ENCODE peak calls at places on chromosomes 5 and 9, in ten cellular contexts. S is heart left ventricle, I is cardiac muscle cell, K is A549, Q is uterus, E is adrenal gland, G is right lobe of liver, D is sigmoid colon, B is K562, P is left ventricle myocardium inferior. U is an unnamed sample.

GRCh38 chr9:134943836-134944235 is 26.1 kb upstream of the FCN1 start:
- DNase-seq in S (no peak), I (no peak), K (no peak), Q (no peak), E (no peak), G (peak; percentile 43), D (no peak), B (no peak), P (no peak), U (no peak)

GRCh38 chr5:99104538-99105132 is 175.8 kb upstream of the CHD1 start:
- DNase-seq in S (no peak), I (peak; percentile 62), K (peak; percentile 31), Q (no peak), E (no peak), G (no peak), D (no peak), B (peak; percentile 25), P (no peak), U (peak; percentile 23)

GRCh38 chr5:2750758-2751464 is 566 bp downstream of the IRX2 start:
- DNase-seq in S (no peak), I (peak; percentile 69), K (no peak), Q (no peak), E (no peak), G (no peak), D (no peak), B (no peak), P (no peak), U (no peak)

GRCh38 chr9:70285246-70285645 is 26.5 kb downstream of the SMC5 start:
- DNase-seq in S (no peak), I (no peak), K (no peak), Q (peak; percentile 30), E (peak; percentile 24), G (no peak), D (no peak), B (no peak), P (no peak), U (no peak)

GRCh38 chr9:107208121-107208520 is 75.0 kb upstream of the RAD23B start:
- DNase-seq in S (no peak), I (no peak), K (no peak), Q (no peak), E (no peak), G (no peak), D (no peak), B (no peak), P (no peak), U (no peak)

GRCh38 chr9:37241340-37241739 is 121.0 kb downstream of the ZCCHC7 start:
- DNase-seq in S (no peak), I (no peak), K (no peak), Q (no peak), E (no peak), G (no peak), D (no peak), B (no peak), P (no peak), U (no peak)

GRCh38 chr5:99449786-99450185 is 521.0 kb upstream of the CHD1 start:
- DNase-seq in S (no peak), I (no peak), K (no peak), Q (no peak), E (no peak), G (no peak), D (no peak), B (no peak), P (no peak), U (no peak)

GRCh38 chr5:92374859-92375258 is 991.7 kb upstream of the ARRDC3 start:
- DNase-seq in S (no peak), I (no peak), K (no peak), Q (no peak), E (no peak), G (peak; percentile 49), D (no peak), B (no peak), P (no peak), U (no peak)

GRCh38 chr5:138096997-138097828 is 13.4 kb downstream of the WNT8A start:
- DNase-seq in S (no peak), I (no peak), K (no peak), Q (no peak), E (no peak), G (no peak), D (no peak), B (no peak), P (no peak), U (no peak)

GRCh38 chr9:126453156-126453963 is 126.7 kb downstream of the MVB12B start:
- DNase-seq in S (no peak), I (no peak), K (no peak), Q (no peak), E (no peak), G (no peak), D (no peak), B (no peak), P (no peak), U (no peak)

GRCh38 chr5:175847503-175847902 is 23.9 kb upstream of the CPLX2 start:
- DNase-seq in S (no peak), I (peak; percentile 5), K (peak; percentile 82), Q (no peak), E (no peak), G (no peak), D (no peak), B (peak; percentile 25), P (no peak), U (no peak)

GRCh38 chr9:35605336-35606137 is 475 bp downstream of the TESK1 start:
- DNase-seq in S (peak; percentile 54), I (peak; percentile 45), K (no peak), Q (peak; percentile 44), E (no peak), G (no peak), D (peak; percentile 75), B (no peak), P (no peak), U (peak; percentile 46)

GRCh38 chr5:53090229-53090628 is 19.3 kb downstream of the MOCS2 start:
- DNase-seq in S (no peak), I (no peak), K (no peak), Q (no peak), E (no peak), G (no peak), D (no peak), B (no peak), P (no peak), U (no peak)

GRCh38 chr5:53087596-53087995 is 22.0 kb downstream of the MOCS2 start:
- DNase-seq in S (no peak), I (no peak), K (no peak), Q (no peak), E (no peak), G (no peak), D (no peak), B (no peak), P (no peak), U (no peak)

GRCh38 chr5:53089481-53089976 is 20.0 kb downstream of the MOCS2 start:
- DNase-seq in S (no peak), I (no peak), K (no peak), Q (no peak), E (no peak), G (no peak), D (no peak), B (no peak), P (no peak), U (no peak)

GRCh38 chr5:53092242-53092641 is 17.3 kb downstream of the MOCS2 start:
- DNase-seq in S (no peak), I (no peak), K (no peak), Q (no peak), E (no peak), G (no peak), D (no peak), B (no peak), P (no peak), U (no peak)

DNA sequence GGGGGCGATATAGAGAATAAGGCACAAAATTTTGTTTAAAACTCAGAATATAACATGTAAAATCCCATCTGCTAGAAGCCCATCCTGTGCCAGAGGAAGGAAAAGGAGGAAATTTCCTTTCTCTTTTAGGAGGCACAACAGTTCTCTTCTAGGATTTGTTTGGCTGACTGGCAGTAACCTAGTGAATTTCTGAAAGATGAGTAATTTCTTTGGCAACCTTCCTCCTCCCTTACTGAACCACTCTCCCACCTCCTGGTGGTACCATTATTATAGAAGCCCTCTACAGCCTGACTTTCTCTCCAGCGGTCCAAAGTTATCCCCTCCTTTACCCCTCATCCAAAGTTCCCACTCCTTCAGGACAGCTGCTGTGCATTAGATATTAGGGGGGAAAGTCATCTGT is 18.3 kb downstream of the MOCS2 start:
- DNase-seq in S (no peak), I (no peak), K (no peak), Q (no peak), E (no peak), G (no peak), D (no peak), B (no peak), P (no peak), U (no peak)
- TF ChIP-seq CTCF in S (no peak), I (no peak), K (peak; percentile 9), Q (no peak), E (no peak), G (no peak), D (no peak), B (no peak), P (no peak), U (no peak)

DNA sequence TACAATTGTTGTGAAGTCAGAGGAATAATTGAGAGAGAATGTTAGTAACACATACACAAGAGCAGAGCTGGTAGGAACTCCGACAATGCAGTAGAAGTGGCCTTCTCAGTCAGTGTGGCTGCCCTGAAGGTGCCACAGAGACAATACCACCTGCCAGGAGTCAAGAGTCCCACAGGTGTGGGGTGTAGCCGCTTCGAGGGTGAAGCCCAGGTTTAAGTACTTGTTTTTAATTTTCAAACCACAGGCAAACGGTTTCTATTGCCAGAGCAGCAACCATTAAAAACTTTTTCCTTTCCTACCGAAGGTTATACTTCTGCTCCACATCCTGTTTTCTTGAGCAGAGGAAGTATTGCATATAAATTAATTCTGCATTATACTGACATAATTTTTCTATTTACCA is 12.7 kb upstream of the ACTBL2 start:
- DNase-seq in S (no peak), I (no peak), K (no peak), Q (no peak), E (no peak), G (no peak), D (no peak), B (no peak), P (no peak), U (no peak)
- H3K27ac ChIP-seq in S (no peak overlapping the region), I (no peak overlapping the region), K (peak overlapping the region; percentile 88), Q (no peak overlapping the region), E (no peak overlapping the region), G (no peak overlapping the region), D (no peak overlapping the region), B (no peak overlapping the region), P (no peak overlapping the region), U (no peak overlapping the region)

GRCh38 chr5:143552680-143553079 is 149.2 kb upstream of the NR3C1 start:
- DNase-seq in S (no peak), I (no peak), K (no peak), Q (no peak), E (no peak), G (no peak), D (no peak), B (no peak), P (no peak), U (no peak)
- H3K4me1 ChIP-seq in S (peaks cover 20% of the 10 kb centered on the region), I (no peaks in the 10 kb centered on the region), K (peaks cover 53% of the 10 kb centered on the region), Q (no peaks in the 10 kb centered on the region), E (no peaks in the 10 kb centered on the region), G (peaks cover 6% of the 10 kb centered on the region), D (peaks cover 15% of the 10 kb centered on the region), B (no peaks in the 10 kb centered on the region), P (peaks cover 13% of the 10 kb centered on the region), U (no peaks in the 10 kb centered on the region)

DNA sequence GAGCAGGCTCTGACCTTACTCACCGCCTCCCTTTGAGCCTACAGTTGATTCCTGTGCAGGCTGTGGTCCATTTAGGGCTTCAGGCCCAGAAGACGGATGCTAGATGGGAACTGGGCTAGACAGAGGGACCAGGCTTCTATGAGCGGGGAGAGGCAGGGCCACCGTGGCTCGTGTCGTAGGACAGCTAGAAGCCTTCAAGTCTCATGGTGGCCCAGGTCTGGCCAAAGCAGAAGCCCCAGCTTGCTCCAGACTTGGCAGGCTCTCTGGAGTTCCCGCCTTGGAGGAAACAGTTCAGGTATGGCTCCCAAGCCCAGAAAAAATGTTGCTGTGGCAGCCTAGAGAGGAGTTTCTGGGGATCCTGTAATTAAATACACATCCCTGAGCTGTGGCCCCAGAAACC is 10.9 kb upstream of the NR5A1 start:
- DNase-seq in S (no peak), I (no peak), K (no peak), Q (no peak), E (no peak), G (no peak), D (no peak), B (no peak), P (no peak), U (no peak)
- TF ChIP-seq CTCF in S (no peak), I (no peak), K (no peak), Q (no peak), E (no peak), G (no peak), D (no peak), B (no peak), P (no peak), U (no peak)

U was measured in OCI-LY7.